ENCODE peak calls at places on chromosomes 3 and 15, in four cellular contexts. D, C, X and L are unnamed samples.
A peak's percentile ranks its signal among the peaks of the same experiment; 100 is the strongest.

GRCh38 chr3:163056874-163057497 is 1560.4 kb downstream of the OTOL1 start:
- DNase-seq in D (no peak), X (peak; percentile 66), C (peak; percentile 36), L (no peak)

GRCh38 chr3:127077068-127077467 is 94.2 kb downstream of the PLXNA1 start:
- DNase-seq in D (no peak), X (no peak), C (no peak), L (no peak)

GRCh38 chr3:107272471-107272870 is 104.8 kb upstream of the CCDC54 start:
- DNase-seq in X (peak; percentile 39), D (no peak), C (no peak), L (no peak)

GRCh38 chr3:149581681-149582349 is 76.0 kb downstream of the WWTR1 start:
- DNase-seq in X (peak; percentile 95), D (no peak), C (peak; percentile 83), L (peak; percentile 91)

GRCh38 chr3:57962448-57962834 is 45.8 kb upstream of the FLNB start:
- DNase-seq in C (no peak), D (no peak), X (no peak), L (no peak)

GRCh38 chr3:129888739-129889138 is 4.8 kb downstream of the TMCC1 start:
- DNase-seq in C (no peak), X (peak; percentile 93), D (no peak), L (peak; percentile 96)

GRCh38 chr3:179973931-179974361 is 62.8 kb downstream of the PEX5L start:
- DNase-seq in D (no peak), C (no peak), X (no peak), L (no peak)

GRCh38 chr15:60087561-60087960 is 83.5 kb downstream of the FOXB1 start:
- DNase-seq in D (no peak), C (no peak), X (no peak), L (peak; percentile 40)

GRCh38 chr15:66024998-66025397 is 155.7 kb downstream of the RAB11A start:
- DNase-seq in C (no peak), X (peak; percentile 15), D (no peak), L (peak; percentile 20)

GRCh38 chr3:122671543-122671942 is 9.1 kb upstream of the PARP14 start:
- DNase-seq in X (no peak), D (no peak), C (no peak), L (no peak)

GRCh38 chr15:98812711-98813441 is 164.5 kb downstream of the IGF1R start:
- DNase-seq in C (no peak), D (no peak), X (no peak), L (no peak)

GRCh38 chr15:80854104-80854503 is 74.9 kb downstream of the CEMIP start:
- DNase-seq in X (no peak), D (no peak), C (no peak), L (no peak)

GRCh38 chr3:173140986-173141385 is at the start of gene SPATA16:
- DNase-seq in D (no peak), X (no peak), C (no peak), L (no peak)

GRCh38 chr15:80109388-80109787 is 43.4 kb upstream of the FAH start:
- DNase-seq in C (no peak), D (no peak), X (no peak), L (no peak)

GRCh38 chr15:59999064-59999377 is 5.1 kb upstream of the FOXB1 start:
- DNase-seq in D (no peak), C (no peak), X (no peak), L (no peak)

GRCh38 chr15:66842710-66843441 is 140.8 kb downstream of the SMAD6 start:
- DNase-seq in D (no peak), C (peak; percentile 81), X (peak; percentile 60), L (peak; percentile 52)

GRCh38 chr3:152564454-152564853 is 270.5 kb upstream of the P2RY1 start:
- DNase-seq in D (no peak), X (peak; percentile 26), C (no peak), L (no peak)

GRCh38 chr3:31659246-31659645 is 126.5 kb downstream of the STT3B start:
- DNase-seq in C (no peak), D (no peak), X (peak; percentile 7), L (no peak)

GRCh38 chr15:71296032-71296686 is 180.9 kb downstream of the THSD4 start:
- DNase-seq in D (no peak), C (peak; percentile 59), X (peak; percentile 98), L (peak; percentile 91)

GRCh38 chr3:27311400-27311799 is 57.8 kb downstream of the NEK10 start:
- DNase-seq in D (no peak), X (peak; percentile 94), C (peak; percentile 60), L (peak; percentile 93)

GRCh38 chr15:83066034-83066760 is 855 bp downstream of the BTBD1 start:
- DNase-seq in X (no peak), C (no peak), D (no peak), L (no peak)

GRCh38 chr3:64939309-64939708 is 251.5 kb upstream of the ADAMTS9 start:
- DNase-seq in X (no peak), C (no peak), D (no peak), L (no peak)

GRCh38 chr15:40982855-40983254 is 29.6 kb downstream of the CHAC1 start:
- DNase-seq in C (no peak), D (no peak), X (peak; percentile 43), L (peak; percentile 86)

GRCh38 chr3:183764854-183765731 is 60.3 kb downstream of the MAP6D1 start:
- DNase-seq in X (peak; percentile 73), D (no peak), C (no peak), L (peak; percentile 94)

GRCh38 chr15:85570331-85570730 is 189.9 kb downstream of the AKAP13 start:
- DNase-seq in D (no peak), X (no peak), C (no peak), L (no peak)

GRCh38 chr15:83094592-83094991 is 12.9 kb upstream of the TM6SF1 start:
- DNase-seq in D (no peak), C (no peak), X (no peak), L (no peak)

GRCh38 chr3:63875510-63875909 is 11.8 kb downstream of the ATXN7 start:
- DNase-seq in X (no peak), C (no peak), D (no peak), L (no peak)

GRCh38 chr3:63870606-63871005 is 6.9 kb downstream of the ATXN7 start:
- DNase-seq in D (no peak), X (no peak), C (no peak), L (no peak)

GRCh38 chr3:63869929-63870328 is 6.3 kb downstream of the ATXN7 start:
- DNase-seq in D (no peak), C (no peak), X (no peak), L (no peak)

GRCh38 chr3:63874769-63875168 is 11.1 kb downstream of the ATXN7 start:
- DNase-seq in X (no peak), C (no peak), D (no peak), L (no peak)

GRCh38 chr3:63872135-63872924 is 8.7 kb downstream of the ATXN7 start:
- DNase-seq in X (peak; percentile 87), D (no peak), C (no peak), L (peak; percentile 93)
- H3K4me3 ChIP-seq in X (no peak overlapping the region), D (no peak overlapping the region), C (no peak overlapping the region), L (no peak overlapping the region)

GRCh38 chr15:92817339-92817886 is 82.7 kb upstream of the CHD2 start:
- DNase-seq in X (no peak), C (no peak), D (no peak), L (no peak)
- H3K4me3 ChIP-seq in X (no peak overlapping the region), C (no peak overlapping the region), D (peak overlapping the region; percentile 17), L (no peak overlapping the region)

GRCh38 chr3:49812916-49813496 is 747 bp downstream of the UBA7 start:
- DNase-seq in C (no peak), D (no peak), X (peak; percentile 6), L (no peak)
- H3K4me3 ChIP-seq in C (no peak overlapping the region), D (peak overlapping the region; percentile 75), X (peak overlapping the region; percentile 61), L (peak overlapping the region; percentile 47)

DNA sequence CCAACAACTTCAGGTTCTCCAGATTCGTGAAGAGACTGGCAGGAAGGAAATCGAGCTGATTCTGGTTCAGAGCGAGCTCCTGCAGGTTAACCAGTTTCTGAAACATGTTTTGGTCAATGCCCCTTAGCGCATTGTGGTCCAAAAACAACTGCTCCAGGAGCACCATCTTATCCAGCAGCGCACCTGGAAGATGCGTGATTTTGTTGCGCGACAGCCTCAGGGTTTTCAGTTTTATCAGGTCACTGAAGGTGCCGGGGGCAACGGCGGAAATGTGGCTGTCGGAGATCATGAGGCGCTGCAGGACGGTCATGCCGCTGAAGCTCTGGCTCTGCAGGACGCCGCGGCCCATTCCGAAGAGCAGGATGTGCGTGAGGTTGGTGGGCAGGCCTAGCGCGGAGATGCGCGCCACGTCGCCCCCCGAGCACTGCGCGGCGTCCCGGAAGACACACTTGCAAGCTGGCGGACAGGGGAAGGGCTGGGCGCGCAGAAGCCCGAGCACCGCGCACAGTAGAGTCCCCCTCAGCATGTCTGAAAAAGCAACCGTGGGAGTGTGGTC is 1.2 kb downstream of the GP5 start:
- DNase-seq in X (no peak), D (no peak), C (no peak), L (peak; percentile 30)
- H3K4me3 ChIP-seq in X (no peak overlapping the region), D (peak overlapping the region; percentile 86), C (no peak overlapping the region), L (peak overlapping the region; percentile 35)